ENCODE peak calls at places on chromosomes 13 and 19, in six cellular contexts. B is fibroblast of villous mesenchyme, X is AG04450, C is brain microvascular endothelial cell, N is right lobe of liver, V is astrocyte of the spinal cord. Y is an unnamed sample.

GRCh38 chr19:4066176-4066606 is 508 bp downstream of the ZBTB7A start:
- DNase-seq in B (no peak), X (no peak), C (no peak), N (peak), V (no peak), Y (no peak)

GRCh38 chr19:11091343-11092153 is 2.3 kb downstream of the LDLR start:
- DNase-seq in B (peak), X (peak), C (peak), N (no peak), V (peak), Y (peak)

GRCh38 chr19:49712397-49712859 is 21.5 kb downstream of the CPT1C start:
- DNase-seq in B (peak), X (no peak), C (no peak), N (no peak), V (no peak), Y (peak)

GRCh38 chr19:48489608-48490216 is 20.5 kb downstream of the CYTH2 start:
- DNase-seq in B (peak), X (no peak), C (peak), N (peak), V (peak), Y (peak)

GRCh38 chr19:44582581-44583265 is 30.6 kb upstream of the IGSF23 start:
- DNase-seq in B (peak), X (no peak), C (no peak), N (peak), V (no peak), Y (no peak)

GRCh38 chr19:1000095-1000494 is at the start of gene GRIN3B:
- DNase-seq in B (peak), X (no peak), C (peak), N (no peak), V (peak), Y (peak)

GRCh38 chr19:17616961-17617806 is 61.7 kb downstream of the COLGALT1 start:
- DNase-seq in B (peak), X (no peak), C (peak), N (peak), V (no peak), Y (no peak)

GRCh38 chr19:54041969-54042606 is 21.6 kb downstream of the VSTM1 start:
- DNase-seq in B (no peak), X (no peak), C (no peak), N (no peak), V (no peak), Y (no peak)

GRCh38 chr19:1189419-1189818 is 15.4 kb upstream of the SBNO2 start:
- DNase-seq in B (no peak), X (no peak), C (no peak), N (no peak), V (no peak), Y (no peak)

GRCh38 chr13:62278271-62278670 is 862.6 kb upstream of the PCDH20 start:
- DNase-seq in B (no peak), X (no peak), C (no peak), N (no peak), V (no peak), Y (no peak)

GRCh38 chr19:2154587-2155075 is 3.3 kb upstream of the AP3D1 start:
- DNase-seq in B (peak), X (no peak), C (no peak), N (no peak), V (peak), Y (no peak)

GRCh38 chr13:63631006-63631405 is 2215.4 kb upstream of the PCDH20 start:
- DNase-seq in B (no peak), X (no peak), C (no peak), N (no peak), V (no peak), Y (no peak)

GRCh38 chr19:29805026-29805925 is 6.5 kb upstream of the CCNE1 start:
- DNase-seq in B (no peak), X (no peak), C (no peak), N (no peak), V (no peak), Y (peak)

GRCh38 chr13:75129331-75129730 is 352.6 kb downstream of the TBC1D4 start:
- DNase-seq in B (no peak), X (no peak), C (no peak), N (no peak), V (no peak), Y (peak)

GRCh38 chr19:55657004-55657747 is 2.3 kb downstream of the U2AF2 start:
- DNase-seq in B (no peak), X (no peak), C (no peak), N (no peak), V (no peak), Y (no peak)

GRCh38 chr19:524062-524674 is 7.4 kb upstream of the CDC34 start:
- DNase-seq in B (peak), X (no peak), C (peak), N (no peak), V (no peak), Y (peak)

GRCh38 chr19:30625947-30626346 is 253.8 kb downstream of the ZNF536 start:
- DNase-seq in B (no peak), X (no peak), C (no peak), N (no peak), V (no peak), Y (no peak)

GRCh38 chr13:78147905-78148304 is 229.3 kb upstream of the EDNRB start:
- DNase-seq in B (peak), X (peak), C (peak), N (no peak), V (peak), Y (peak)

GRCh38 chr13:29522044-29522685 is 73.3 kb downstream of the SLC7A1 start:
- DNase-seq in B (peak), X (no peak), C (peak), N (no peak), V (peak), Y (peak)

GRCh38 chr19:9872618-9873242 is 37.6 kb downstream of the PIN1 start:
- DNase-seq in B (no peak), X (no peak), C (no peak), N (no peak), V (no peak), Y (no peak)

GRCh38 chr19:49473868-49474544 is at the start of gene FLT3LG:
- DNase-seq in B (peak), X (no peak), C (peak), N (peak), V (peak), Y (peak)

GRCh38 chr19:37778613-37779138 is 710 bp downstream of the ZNF573 start:
- DNase-seq in B (peak), X (no peak), C (no peak), N (no peak), V (no peak), Y (peak)

GRCh38 chr13:109198585-109198984 is 569.2 kb downstream of the MYO16 start:
- DNase-seq in B (no peak), X (no peak), C (no peak), N (no peak), V (peak), Y (peak)

GRCh38 chr19:21260164-21260847 is 68.9 kb downstream of the ZNF708 start:
- DNase-seq in B (no peak), X (no peak), C (no peak), N (no peak), V (no peak), Y (no peak)

DNA sequence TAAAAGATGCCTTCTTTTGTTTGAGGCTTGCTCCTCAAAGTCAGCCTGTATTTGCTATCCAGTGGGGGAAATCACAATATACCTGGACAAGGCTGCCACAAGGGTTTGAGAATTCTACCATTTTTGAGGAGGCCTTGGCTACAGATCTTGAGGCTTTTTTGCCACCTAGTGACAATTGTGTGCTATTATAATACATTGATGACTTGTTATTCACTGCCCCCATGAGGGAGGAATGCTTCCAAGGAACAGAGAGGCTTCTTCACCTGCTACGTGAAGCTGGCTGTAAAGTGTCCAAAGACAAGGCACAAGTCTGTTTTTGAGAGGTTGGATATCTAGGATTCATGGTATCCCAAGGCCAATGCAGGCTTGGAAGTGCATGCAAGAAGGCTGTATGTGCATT is 72.5 kb downstream of the ZNF708 start:
- DNase-seq in B (peak), X (no peak), C (peak), N (no peak), V (no peak), Y (peak)
- TF ChIP-seq CTCF in B (peak), X (peak), C (peak), N (no peak), V (no peak), Y (no peak)

DNA sequence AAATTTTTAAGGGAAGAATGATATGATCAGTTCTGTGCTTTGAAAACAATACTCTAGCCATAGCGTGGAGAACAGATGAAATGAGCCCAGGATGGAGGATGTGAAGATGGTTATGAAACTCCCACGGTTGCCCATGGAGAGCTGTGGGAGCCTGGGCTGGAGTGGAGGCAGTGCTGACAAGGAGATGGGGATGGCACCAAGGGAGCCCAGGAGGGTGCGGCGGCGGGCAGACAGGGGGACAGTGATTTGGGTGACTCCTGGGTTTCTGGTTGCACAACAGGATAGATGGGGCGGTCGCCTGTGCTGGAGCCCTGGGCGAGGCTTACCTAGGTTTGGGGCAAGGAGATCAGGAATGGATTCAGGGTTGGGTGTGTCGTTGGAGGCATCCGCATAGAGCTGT is 15.9 kb downstream of the ARHGEF7 start:
- DNase-seq in B (no peak), X (no peak), C (no peak), N (no peak), V (no peak), Y (no peak)
- H3K4me3 ChIP-seq in B (no peak), X (no peak), C (no peak), N (no peak), V (no peak), Y (no peak)

GRCh38 chr19:41816761-41817160 is 20.4 kb downstream of the CEACAM3 start:
- DNase-seq in B (no peak), X (no peak), C (no peak), N (no peak), V (no peak), Y (no peak)

GRCh38 chr19:41815301-41815700 is 18.9 kb downstream of the CEACAM3 start:
- DNase-seq in B (no peak), X (no peak), C (no peak), N (no peak), V (no peak), Y (no peak)

GRCh38 chr19:41821003-41821735 is 23.3 kb downstream of the LYPD4 start:
- DNase-seq in B (peak), X (no peak), C (peak), N (no peak), V (no peak), Y (no peak)
- TF ChIP-seq CTCF in B (peak), X (peak), C (peak), N (peak), V (peak), Y (peak)

GRCh38 chr13:50322006-50322405 is 306.8 kb downstream of the KCNRG start:
- DNase-seq in B (no peak), X (no peak), C (no peak), N (no peak), V (no peak), Y (no peak)

GRCh38 chr13:50318887-50319286 is 303.6 kb downstream of the KCNRG start:
- DNase-seq in B (no peak), X (no peak), C (no peak), N (no peak), V (no peak), Y (no peak)

GRCh38 chr13:50319603-50320296 is 304.5 kb downstream of the KCNRG start:
- DNase-seq in B (peak), X (no peak), C (peak), N (no peak), V (peak), Y (peak)

GRCh38 chr13:50323440-50324070 is 308.3 kb downstream of the KCNRG start:
- DNase-seq in B (peak), X (peak), C (peak), N (no peak), V (peak), Y (peak)

DNA sequence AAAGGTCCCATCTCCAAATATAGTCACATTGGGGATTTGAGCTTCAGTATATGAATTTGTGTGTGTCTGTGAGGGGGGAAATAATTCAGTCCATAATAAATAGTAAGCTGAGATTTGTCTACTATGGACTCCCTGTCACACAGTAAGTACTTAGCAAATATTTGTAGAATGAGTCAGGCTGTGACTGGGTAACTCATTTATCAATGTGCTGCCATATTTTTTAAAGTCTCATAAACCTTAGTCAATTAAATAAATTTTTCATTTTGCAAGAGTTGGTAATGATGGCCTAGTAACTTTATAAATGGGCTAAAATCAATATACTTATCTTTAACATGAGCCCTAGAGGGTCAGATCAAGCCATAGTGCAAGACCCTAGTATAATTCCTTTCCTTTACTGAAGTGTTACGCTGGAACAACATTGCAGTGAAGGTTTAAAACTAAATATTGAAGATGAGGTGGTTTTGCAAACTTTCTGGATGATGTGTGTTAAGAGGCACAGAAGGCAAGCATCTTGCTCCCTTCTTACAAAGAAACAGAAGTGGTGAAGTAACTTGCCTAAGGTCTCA is 305.1 kb downstream of the KCNRG start:
- DNase-seq in B (peak), X (peak), C (peak), N (no peak), V (peak), Y (peak)
- H3K4me3 ChIP-seq in B (no peak), X (no peak), C (no peak), N (no peak), V (no peak), Y (no peak)

GRCh38 chr19:5092444-5092843 is 123.5 kb downstream of the KDM4B start:
- DNase-seq in B (no peak), X (no peak), C (no peak), N (no peak), V (no peak), Y (no peak)

GRCh38 chr19:5090780-5091575 is 122.1 kb downstream of the KDM4B start:
- DNase-seq in B (peak), X (no peak), C (peak), N (no peak), V (peak), Y (peak)

GRCh38 chr19:5093297-5093858 is 124.5 kb downstream of the KDM4B start:
- DNase-seq in B (peak), X (no peak), C (no peak), N (no peak), V (no peak), Y (no peak)

GRCh38 chr19:5090465-5090779 is 121.5 kb downstream of the KDM4B start:
- DNase-seq in B (no peak), X (no peak), C (no peak), N (no peak), V (no peak), Y (no peak)

DNA sequence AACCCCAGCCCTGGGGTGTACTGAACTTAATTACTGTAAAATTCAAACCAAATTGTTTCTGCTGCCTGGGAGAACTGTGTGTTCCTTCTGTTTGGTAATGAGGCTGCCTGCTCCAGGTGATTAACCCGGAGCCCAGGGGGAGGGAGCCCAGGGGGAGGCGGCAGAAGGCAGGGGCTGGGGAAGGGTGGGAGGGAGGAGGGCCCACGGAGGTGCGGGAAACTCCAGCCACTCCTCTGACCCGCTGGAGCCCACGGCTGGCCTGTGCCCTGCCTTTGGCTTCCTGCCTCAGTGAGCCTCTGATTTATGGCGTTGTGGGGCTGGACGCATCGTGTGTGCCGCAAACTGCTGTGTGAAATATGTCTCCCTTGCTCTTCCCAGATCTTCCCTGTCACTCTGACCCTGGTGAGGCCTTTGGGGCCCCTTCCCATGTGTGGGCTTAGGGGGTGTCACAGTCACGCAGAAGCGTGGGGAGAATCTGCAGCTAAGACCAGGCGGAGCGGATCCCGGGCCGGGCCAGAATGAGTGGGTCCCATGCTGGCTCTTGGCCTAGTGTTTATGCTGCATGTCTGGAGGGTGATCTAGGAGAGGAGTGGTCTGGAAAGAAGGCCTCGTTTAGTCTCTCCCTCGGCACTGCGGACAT is 122.8 kb downstream of the KDM4B start:
- DNase-seq in B (peak), X (no peak), C (no peak), N (no peak), V (no peak), Y (peak)
- TF ChIP-seq CTCF in B (no peak), X (no peak), C (no peak), N (no peak), V (no peak), Y (no peak)

GRCh38 chr19:8578642-8579265 is 1.5 kb upstream of the MYO1F start:
- DNase-seq in B (peak), X (no peak), C (peak), N (peak), V (peak), Y (peak)

GRCh38 chr19:8577247-8577646 is at the start of gene MYO1F:
- DNase-seq in B (no peak), X (no peak), C (no peak), N (peak), V (no peak), Y (no peak)

GRCh38 chr19:8575467-8575997 is 1.7 kb downstream of the MYO1F start:
- DNase-seq in B (peak), X (no peak), C (peak), N (no peak), V (peak), Y (peak)

GRCh38 chr19:8577741-8578140 is 499 bp upstream of the MYO1F start:
- DNase-seq in B (no peak), X (no peak), C (no peak), N (no peak), V (no peak), Y (no peak)

DNA sequence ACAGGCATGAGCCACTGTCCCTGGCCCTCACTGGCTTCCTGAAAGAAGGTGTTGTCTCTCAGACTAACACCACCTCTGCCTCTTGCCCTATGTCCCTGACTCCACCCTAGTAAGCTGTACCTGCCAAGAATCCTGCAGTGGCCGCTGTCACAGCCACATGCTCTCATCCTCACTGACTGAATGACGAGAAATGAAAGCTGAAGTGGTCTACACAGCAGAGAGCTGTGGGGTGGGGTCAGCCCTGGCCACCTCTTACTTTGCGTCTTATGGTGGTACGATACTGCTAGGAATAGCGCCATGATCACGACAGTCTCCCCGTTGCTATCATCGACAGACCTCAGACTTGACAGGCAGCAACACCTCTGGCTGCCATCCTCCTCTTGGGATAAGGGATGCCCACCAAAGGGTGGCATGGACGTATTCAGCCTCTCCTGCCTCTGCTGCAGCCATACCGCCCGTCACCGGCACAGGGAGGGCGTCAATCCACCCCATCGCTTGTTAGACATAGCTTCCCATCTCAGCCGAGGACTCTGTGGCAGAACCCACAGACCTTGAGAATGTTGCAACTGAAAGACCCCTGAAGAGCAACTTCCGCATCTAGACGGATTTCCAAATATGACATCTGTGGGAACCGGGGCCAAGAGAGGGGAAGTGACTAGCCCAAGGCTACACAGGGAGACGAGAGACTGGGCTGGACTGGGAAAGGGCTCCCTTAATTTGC is 809 bp downstream of the MYO1F start:
- DNase-seq in B (no peak), X (no peak), C (no peak), N (no peak), V (no peak), Y (no peak)
- H3K4me3 ChIP-seq in B (no peak), X (no peak), C (no peak), N (peak), V (no peak), Y (no peak)

GRCh38 chr19:18799389-18799970 is 8.4 kb upstream of the COMP start:
- DNase-seq in B (no peak), X (no peak), C (no peak), N (no peak), V (no peak), Y (no peak)

GRCh38 chr19:18796239-18796638 is 5.1 kb upstream of the COMP start:
- DNase-seq in B (no peak), X (no peak), C (no peak), N (no peak), V (no peak), Y (no peak)

GRCh38 chr19:18800636-18801035 is 9.5 kb upstream of the COMP start:
- DNase-seq in B (no peak), X (no peak), C (no peak), N (no peak), V (no peak), Y (no peak)

GRCh38 chr19:18800079-18800478 is 9.0 kb upstream of the COMP start:
- DNase-seq in B (no peak), X (no peak), C (no peak), N (no peak), V (no peak), Y (no peak)

GRCh38 chr19:18798384-18799352 is 7.6 kb upstream of the COMP start:
- DNase-seq in B (no peak), X (no peak), C (no peak), N (no peak), V (no peak), Y (no peak)
- TF ChIP-seq CTCF in B (peak), X (no peak), C (peak), N (no peak), V (no peak), Y (no peak)

Y was measured in AG10803.